ENCODE peak calls at places on chromosomes 11 and 22, in five cellular contexts. E is uterus, K is upper lobe of right lung, S is mesendoderm, A is right lobe of liver. W is an unnamed sample. For H3K4me1, the result is how much of the 10 kb centered on the place peaks cover.

GRCh38 chr11:3635641-3636375 is 6.0 kb downstream of the ART5 start:
- DNase-seq in E (no peak), A (no peak), S (no peak), K (no peak), W (no peak)

GRCh38 chr22:32998373-32998772 is 59.8 kb downstream of the SYN3 start:
- DNase-seq in K (no peak), E (no peak), A (no peak), S (no peak), W (no peak)

GRCh38 chr11:116698080-116698479 is 74.7 kb downstream of the BUD13 start:
- DNase-seq in S (no peak), A (no peak), E (no peak), K (no peak), W (no peak)

GRCh38 chr11:22512457-22512856 is 113.2 kb downstream of the FANCF start:
- DNase-seq in S (no peak), A (no peak), K (no peak), E (no peak), W (no peak)

GRCh38 chr11:108718466-108718865 is 53.6 kb downstream of the DDX10 start:
- DNase-seq in S (no peak), A (no peak), K (no peak), E (no peak), W (no peak)

GRCh38 chr11:72224587-72225410 is at the start of gene INPPL1:
- DNase-seq in A (peak), E (peak), S (peak), K (peak), W (peak)

GRCh38 chr11:41499429-41499828 is 40.0 kb upstream of the LRRC4C start:
- DNase-seq in E (no peak), K (no peak), A (no peak), S (peak), W (no peak)

GRCh38 chr11:84824624-84825023 is 802.5 kb downstream of the DLG2 start:
- DNase-seq in K (no peak), S (no peak), E (no peak), A (no peak), W (no peak)

GRCh38 chr11:78339483-78339882 is 78.1 kb downstream of the GAB2 start:
- DNase-seq in K (no peak), S (no peak), A (no peak), E (no peak), W (no peak)

GRCh38 chr11:123543796-123544195 is 110.6 kb downstream of the SCN3B start:
- DNase-seq in K (no peak), S (no peak), E (no peak), A (no peak), W (peak)

GRCh38 chr22:45880732-45881523 is 96.0 kb downstream of the WNT7B start:
- DNase-seq in S (no peak), A (no peak), E (no peak), K (peak), W (peak)

GRCh38 chr11:59208956-59209355 is 3.8 kb downstream of the MPEG1 start:
- DNase-seq in A (no peak), K (no peak), S (no peak), E (no peak), W (no peak)

GRCh38 chr22:40908895-40909294 is 42.3 kb upstream of the RBX1 start:
- DNase-seq in A (no peak), S (no peak), K (no peak), E (no peak), W (no peak)

GRCh38 chr11:101224221-101224620 is 94.6 kb upstream of the PGR start:
- DNase-seq in K (no peak), A (no peak), E (no peak), S (no peak), W (no peak)

GRCh38 chr22:25362883-25363240 is 143.4 kb downstream of the CRYBB2 start:
- DNase-seq in K (peak), S (no peak), A (peak), E (no peak), W (peak)

GRCh38 chr22:49788492-49788891 is 39.2 kb downstream of the BRD1 start:
- DNase-seq in K (no peak), A (peak), E (peak), S (no peak), W (peak)

GRCh38 chr11:24091594-24091993 is 405.3 kb upstream of the LUZP2 start:
- DNase-seq in S (no peak), A (no peak), E (no peak), K (no peak), W (no peak)

GRCh38 chr11:126375726-126376125 is 20.2 kb downstream of the ST3GAL4 start:
- DNase-seq in A (no peak), K (no peak), S (no peak), E (no peak), W (no peak)

GRCh38 chr22:35582218-35582860 is 34.8 kb downstream of the MB start:
- DNase-seq in K (no peak), S (no peak), E (no peak), A (no peak), W (no peak)

GRCh38 chr11:1382429-1382828 is 7.3 kb upstream of the BRSK2 start:
- DNase-seq in S (no peak), K (no peak), A (no peak), E (no peak), W (no peak)

GRCh38 chr22:37020192-37020479 is 594 bp downstream of the MPST start:
- DNase-seq in S (peak), E (peak), K (no peak), A (peak), W (no peak)

GRCh38 chr11:12537778-12538401 is 136.3 kb upstream of the TEAD1 start:
- DNase-seq in A (no peak), E (peak), S (peak), K (no peak), W (peak)

GRCh38 chr11:121696177-121696863 is 243.6 kb upstream of the SORL1-AS1 start:
- DNase-seq in E (no peak), K (no peak), A (no peak), S (peak), W (no peak)

GRCh38 chr22:35547993-35548761 is 7.5 kb downstream of the RASD2 start:
- DNase-seq in E (no peak), S (peak), K (no peak), A (no peak), W (no peak)

GRCh38 chr11:15956302-15956701 is 400.0 kb downstream of the SOX6 start:
- DNase-seq in A (no peak), K (no peak), E (no peak), S (no peak), W (no peak)

GRCh38 chr11:93000511-93001476 is 31.3 kb downstream of the MTNR1B start:
- DNase-seq in S (no peak), E (no peak), K (no peak), A (no peak), W (no peak)

DNA sequence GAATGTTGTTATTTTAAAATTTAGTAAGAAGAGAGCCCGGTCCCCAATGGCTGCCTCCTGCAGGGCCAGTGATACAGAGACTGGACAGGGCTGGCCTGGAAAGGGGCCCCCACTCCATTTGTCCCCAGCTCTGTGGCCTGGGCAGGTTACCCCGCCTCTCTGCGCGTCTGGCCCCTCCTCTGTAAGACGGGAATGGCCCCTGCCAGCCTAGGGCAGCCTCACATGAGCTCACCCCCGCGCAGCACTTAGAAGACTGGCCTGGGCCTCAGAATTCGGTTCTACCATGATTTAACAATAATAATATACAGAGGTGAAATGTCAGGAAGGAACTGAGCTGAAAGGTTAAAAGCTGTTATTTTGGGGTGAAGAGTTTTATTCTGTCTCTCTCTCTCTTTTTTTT is 1.3 kb downstream of the APOBEC3G start:
- DNase-seq in E (no peak), A (no peak), S (no peak), K (no peak), W (no peak)
- H3K4me1 ChIP-seq in E (under half), A (under half), S (under half), K (under half), W (under half)

GRCh38 chr11:65121447-65121864 is 478 bp downstream of the FAU start:
- DNase-seq in A (peak), S (peak), E (no peak), K (peak), W (peak)

GRCh38 chr11:65120831-65121230 is 1.1 kb downstream of the FAU start:
- DNase-seq in E (no peak), A (no peak), K (no peak), S (no peak), W (no peak)

GRCh38 chr11:65117206-65118096 is at the start of gene ZNHIT2:
- DNase-seq in K (peak), A (peak), S (peak), E (peak), W (peak)

GRCh38 chr11:65118097-65118837 is 766 bp upstream of the ZNHIT2 start:
- DNase-seq in A (no peak), S (no peak), E (no peak), K (no peak), W (no peak)

GRCh38 chr11:65119670-65119995 is 2.1 kb upstream of the ZNHIT2 start:
- DNase-seq in E (no peak), K (no peak), S (no peak), A (no peak), W (no peak)
- H3K4me1 ChIP-seq in E (under half), K (under half), S (under half), A (under half), W (under half)

DNA sequence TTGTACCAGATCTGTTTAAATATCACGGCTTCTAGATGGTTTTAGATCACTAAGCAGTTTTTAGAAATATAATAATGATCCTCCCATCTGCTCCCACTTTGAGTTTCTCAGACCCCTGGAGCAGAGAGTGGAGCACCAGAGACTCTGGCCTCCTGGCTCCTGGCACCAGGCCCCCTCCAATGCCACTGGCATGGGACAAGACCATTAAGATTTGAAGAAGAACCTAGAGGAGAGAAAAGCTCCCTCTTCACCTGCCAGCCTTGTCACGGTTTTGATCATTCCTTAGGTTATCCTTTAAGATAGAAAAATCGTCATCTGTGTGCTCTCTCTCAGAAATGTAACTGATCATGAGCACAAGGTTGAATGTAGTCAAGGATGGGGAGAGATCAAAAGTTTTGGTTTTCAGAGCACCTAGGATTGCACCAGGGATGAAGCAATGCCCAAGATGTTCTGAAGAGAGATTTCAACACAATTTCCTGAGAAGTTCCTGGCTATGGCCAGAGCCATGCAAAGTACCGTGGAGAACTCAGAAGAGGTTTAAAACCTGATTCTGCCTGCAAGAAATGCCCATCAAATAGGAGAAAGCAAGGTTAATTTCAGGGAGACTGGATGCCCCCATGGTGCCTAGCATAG is 22.2 kb downstream of the IL10RA start:
- DNase-seq in E (no peak), S (no peak), K (no peak), A (no peak), W (no peak)
- H3K4me1 ChIP-seq in E (under half), S (under half), K (under half), A (under half), W (under half)

GRCh38 chr11:118632577-118633318 is 25.3 kb downstream of the PHLDB1 start:
- DNase-seq in A (no peak), K (no peak), E (no peak), S (no peak), W (no peak)
- H3K4me1 ChIP-seq in A (under half), K (under half), E (under half), S (under half), W (under half)

GRCh38 chr11:33704240-33705002 is 3.8 kb upstream of the C11orf91 start:
- DNase-seq in K (no peak), E (no peak), S (no peak), A (no peak), W (peak)

GRCh38 chr11:33701831-33702230 is 1.2 kb upstream of the C11orf91 start:
- DNase-seq in S (no peak), K (no peak), E (no peak), A (no peak), W (peak)

GRCh38 chr11:33703771-33704170 is 3.1 kb upstream of the C11orf91 start:
- DNase-seq in S (no peak), E (no peak), K (peak), A (no peak), W (peak)

GRCh38 chr11:33701302-33701701 is 676 bp upstream of the C11orf91 start:
- DNase-seq in E (no peak), K (no peak), S (no peak), A (no peak), W (no peak)

DNA sequence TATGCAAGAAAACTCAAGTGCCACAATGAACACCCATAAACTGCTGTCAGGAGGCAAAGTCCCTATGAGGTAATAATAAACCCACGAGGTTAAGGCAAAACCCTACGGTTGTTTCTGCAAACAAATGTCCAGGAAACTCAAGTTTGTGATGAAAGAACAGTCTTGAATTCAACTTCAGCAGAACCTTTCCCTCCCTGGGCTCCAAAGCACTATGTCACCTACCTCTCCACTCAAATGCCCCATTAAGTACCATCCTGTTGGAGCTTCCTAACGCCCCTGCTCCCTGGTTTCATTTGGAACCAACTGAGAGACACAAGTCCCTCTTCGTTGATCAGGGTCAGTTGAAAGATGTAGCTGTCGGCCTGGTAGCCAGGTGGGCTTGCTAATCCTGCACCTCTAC is 2.6 kb upstream of the C11orf91 start:
- DNase-seq in K (no peak), S (no peak), A (no peak), E (no peak), W (no peak)
- H3K4me1 ChIP-seq in K (half or more), S (under half), A (under half), E (under half), W (under half)

GRCh38 chr22:20432244-20432686 is 5.4 kb downstream of the SCARF2 start:
- DNase-seq in E (no peak), S (no peak), K (peak), A (no peak), W (no peak)
- H3K4me1 ChIP-seq in E (under half), S (under half), K (under half), A (under half), W (under half)

GRCh38 chr11:17588166-17588565 is 41.1 kb downstream of the OTOG start:
- DNase-seq in A (peak), S (no peak), E (no peak), K (peak), W (peak)
- H3K4me1 ChIP-seq in A (under half), S (under half), E (under half), K (under half), W (under half)

GRCh38 chr22:43296279-43296902 is 46.8 kb downstream of the SCUBE1 start:
- DNase-seq in A (no peak), S (no peak), E (no peak), K (no peak), W (no peak)
- H3K4me1 ChIP-seq in A (under half), S (under half), E (under half), K (under half), W (under half)

GRCh38 chr11:74023291-74023690 is 14.4 kb upstream of the UCP3 start:
- DNase-seq in A (no peak), E (no peak), K (no peak), S (no peak), W (no peak)
- H3K4me1 ChIP-seq in A (under half), E (under half), K (under half), S (under half), W (under half)

GRCh38 chr11:19677380-19678080 is 35.1 kb upstream of the NAV2 start:
- DNase-seq in A (no peak), S (no peak), K (no peak), E (no peak), W (no peak)
- H3K4me1 ChIP-seq in A (under half), S (under half), K (half or more), E (under half), W (under half)